ENCODE peak calls at places on chromosomes 5 and 9, in six cellular contexts. B, S, W, P, Z and X are unnamed samples.
A peak's percentile ranks its signal among the peaks of the same experiment; 100 is the strongest.

GRCh38 chr5:138972230-138972629 is 97.1 kb upstream of the LRRTM2 start:
- DNase-seq in Z (no peak), S (no peak), P (no peak), W (no peak), B (no peak), X (no peak)

GRCh38 chr9:70588999-70589398 is 174.5 kb upstream of the KLF9 start:
- DNase-seq in S (no peak), P (no peak), B (no peak), Z (no peak), W (no peak), X (no peak)

GRCh38 chr9:69122086-69122390 is 52.0 kb upstream of the TJP2 start:
- DNase-seq in W (peak; percentile 29), P (peak; percentile 51), B (no peak), S (no peak), Z (no peak), X (peak; percentile 49)

GRCh38 chr5:141605523-141606277 is 13.1 kb downstream of the DIAPH1 start:
- DNase-seq in S (no peak), W (no peak), P (peak; percentile 20), B (no peak), Z (peak; percentile 87), X (peak; percentile 17)

GRCh38 chr5:173318881-173319609 is 9.2 kb downstream of the STC2 start:
- DNase-seq in Z (no peak), B (no peak), P (no peak), S (no peak), W (no peak), X (no peak)

GRCh38 chr5:151040211-151040747 is 19.9 kb downstream of the GPX3 start:
- DNase-seq in Z (no peak), P (no peak), B (no peak), S (no peak), W (peak; percentile 78), X (no peak)

GRCh38 chr5:111859533-111860270 is 102.7 kb upstream of the NREP start:
- DNase-seq in B (no peak), P (no peak), W (no peak), Z (no peak), S (no peak), X (no peak)

GRCh38 chr9:123712399-123712798 is 217.5 kb downstream of the DENND1A start:
- DNase-seq in B (no peak), S (no peak), W (no peak), Z (no peak), P (no peak), X (no peak)

GRCh38 chr9:9091387-9091786 is 1291.8 kb upstream of the DMAC1 start:
- DNase-seq in Z (no peak), B (no peak), S (no peak), P (no peak), W (no peak), X (no peak)

GRCh38 chr5:126868961-126869451 is 92.1 kb downstream of the LMNB1 start:
- DNase-seq in W (no peak), S (no peak), P (peak; percentile 37), Z (no peak), B (no peak), X (peak; percentile 31)

GRCh38 chr9:109349431-109349846 is 28.6 kb upstream of the EPB41L4B start:
- DNase-seq in B (no peak), S (no peak), Z (no peak), P (no peak), W (no peak), X (no peak)

GRCh38 chr9:125409637-125410521 is 148.3 kb downstream of the GAPVD1 start:
- DNase-seq in S (no peak), P (peak; percentile 87), W (peak; percentile 48), Z (no peak), B (peak; percentile 92), X (no peak)

GRCh38 chr9:4530375-4530774 is 40.1 kb downstream of the SLC1A1 start:
- DNase-seq in P (no peak), W (no peak), S (no peak), B (no peak), Z (peak; percentile 57), X (no peak)

GRCh38 chr5:67319935-67320725 is 123.5 kb upstream of the CD180 start:
- DNase-seq in B (no peak), P (no peak), W (no peak), Z (no peak), S (no peak), X (no peak)

GRCh38 chr5:133381571-133382365 is 230.6 kb downstream of the FSTL4 start:
- DNase-seq in W (no peak), B (no peak), P (no peak), Z (no peak), S (no peak), X (no peak)

GRCh38 chr5:149731617-149732400 is 1.7 kb downstream of the PPARGC1B start:
- DNase-seq in Z (peak; percentile 62), S (peak; percentile 68), P (peak; percentile 79), W (no peak), B (peak; percentile 77), X (peak; percentile 68)

GRCh38 chr5:146825033-146825432 is 53.5 kb downstream of the PPP2R2B start:
- DNase-seq in S (no peak), P (no peak), W (peak; percentile 6), B (no peak), Z (no peak), X (no peak)

GRCh38 chr9:69951411-69951810 is 92.2 kb upstream of the MAMDC2 start:
- DNase-seq in B (no peak), W (no peak), S (no peak), P (no peak), Z (no peak), X (no peak)

GRCh38 chr5:175336781-175337180 is 107.2 kb downstream of the DRD1 start:
- DNase-seq in B (no peak), S (no peak), W (no peak), P (no peak), Z (no peak), X (no peak)

GRCh38 chr9:111798786-111799185 is 4.0 kb upstream of the SHOC1 start:
- DNase-seq in S (no peak), P (no peak), B (no peak), W (no peak), Z (no peak), X (no peak)

GRCh38 chr5:74040065-74040551 is 414.1 kb downstream of the ARHGEF28 start:
- DNase-seq in S (no peak), P (no peak), W (no peak), B (no peak), Z (no peak), X (no peak)

GRCh38 chr5:41925555-41925946 is 470 bp downstream of the FBXO4 start:
- DNase-seq in P (no peak), Z (no peak), W (peak; percentile 39), S (no peak), B (peak; percentile 69), X (peak; percentile 13)

GRCh38 chr5:41924526-41924871 is 582 bp upstream of the FBXO4 start:
- DNase-seq in Z (no peak), B (no peak), P (no peak), S (no peak), W (no peak), X (no peak)

GRCh38 chr5:41927604-41928003 is 2.5 kb downstream of the FBXO4 start:
- DNase-seq in P (no peak), W (no peak), B (no peak), S (no peak), Z (no peak), X (no peak)

GRCh38 chr5:41921874-41922273 is 3.2 kb upstream of the FBXO4 start:
- DNase-seq in P (no peak), S (no peak), W (no peak), Z (no peak), B (no peak), X (no peak)

GRCh38 chr5:41924872-41925554 is at the start of gene FBXO4:
- DNase-seq in B (peak; percentile 80), P (peak; percentile 49), W (peak; percentile 71), Z (peak; percentile 63), S (peak; percentile 15), X (peak; percentile 60)
- TF ChIP-seq POLR2A in B (peak; percentile 94), P (peak; percentile 86), W (peak; percentile 82), Z (peak; percentile 96), S (peak; percentile 80), X (peak; percentile 92)

GRCh38 chr5:169106906-169107305 is 194.0 kb downstream of the SLIT3 start:
- DNase-seq in P (no peak), B (no peak), Z (no peak), S (no peak), W (no peak), X (no peak)

GRCh38 chr5:169100735-169101075 is 200.2 kb downstream of the SLIT3 start:
- DNase-seq in P (no peak), W (no peak), B (no peak), S (no peak), Z (no peak), X (no peak)

GRCh38 chr5:169101966-169102365 is 199.0 kb downstream of the SLIT3 start:
- DNase-seq in P (no peak), S (no peak), B (no peak), Z (no peak), W (no peak), X (no peak)

GRCh38 chr5:169099801-169100734 is 200.9 kb downstream of the SLIT3 start:
- DNase-seq in S (no peak), P (no peak), W (no peak), B (no peak), Z (no peak), X (no peak)

GRCh38 chr5:169103586-169104174 is 197.3 kb downstream of the SLIT3 start:
- DNase-seq in P (no peak), S (no peak), B (no peak), W (no peak), Z (no peak), X (no peak)
- TF ChIP-seq POLR2AphosphoS5 in P (no peak), S (no peak), B (no peak), W (no peak), Z (no peak), X (no peak)

DNA sequence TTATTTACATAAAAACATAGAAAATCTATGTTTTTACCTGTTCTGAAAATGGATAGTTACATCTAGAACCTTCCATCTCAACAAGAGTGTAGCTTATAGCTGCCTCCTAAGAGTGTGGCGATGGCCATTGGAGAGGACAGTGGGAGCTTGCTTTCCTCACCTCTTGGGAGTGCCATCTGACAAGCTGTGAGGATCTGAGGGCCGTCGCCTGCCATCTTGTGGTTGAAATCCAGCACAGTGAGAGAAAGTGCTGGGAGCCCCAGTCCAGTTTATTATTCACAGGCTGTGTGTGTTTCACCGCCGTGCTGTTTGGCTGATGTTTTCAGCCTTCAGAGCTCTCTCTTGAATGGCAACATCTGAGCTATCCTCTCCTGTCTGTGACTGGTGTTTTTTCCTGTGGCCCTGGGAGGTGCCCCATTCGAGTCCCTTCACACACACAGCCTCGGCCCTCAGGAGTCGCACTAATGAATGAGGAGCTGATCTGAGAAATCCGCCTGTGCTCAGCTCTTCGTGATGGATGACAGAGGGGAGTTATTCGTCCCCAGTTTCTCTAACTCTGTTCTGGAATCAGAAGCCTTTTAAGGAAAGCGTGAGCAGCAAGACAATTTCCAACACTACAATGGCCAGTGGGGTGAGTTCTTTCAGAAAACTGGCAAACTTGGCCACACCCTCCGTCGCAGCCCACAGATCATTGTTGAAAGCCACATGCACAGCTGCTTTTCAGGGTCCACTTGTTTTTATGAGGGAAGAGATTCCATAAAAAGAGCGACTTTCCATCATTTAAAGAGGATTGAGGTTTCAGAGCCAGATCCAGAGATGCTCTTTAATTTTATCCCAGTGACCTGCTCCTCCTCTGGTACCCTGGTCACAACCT is 170.3 kb downstream of the PDZD2 start:
- DNase-seq in Z (no peak), B (peak; percentile 46), S (peak; percentile 49), P (peak; percentile 46), W (peak; percentile 52), X (peak; percentile 40)
- TF ChIP-seq TAF1 in Z (no peak), B (no peak), S (no peak), P (no peak), W (no peak), X (no peak)

DNA sequence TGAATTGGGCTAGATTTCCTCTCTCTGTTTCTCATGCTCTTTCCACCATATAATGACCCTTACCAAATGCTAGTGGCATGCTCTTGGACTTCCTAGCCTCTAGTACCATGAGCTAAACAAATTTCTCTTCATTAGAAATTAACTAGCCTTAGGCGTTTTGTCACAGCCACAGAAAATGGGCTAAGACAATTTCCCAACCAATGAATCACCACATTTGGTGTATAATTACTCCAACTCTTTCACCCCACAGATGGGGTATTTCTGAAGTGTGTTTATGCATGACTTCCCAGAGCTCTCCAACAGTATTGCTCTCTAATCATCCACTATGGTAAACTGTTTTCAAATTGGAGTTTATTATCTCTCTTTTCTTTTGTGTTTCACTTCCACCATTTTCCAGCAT is 1041.1 kb upstream of the COX7C start:
- DNase-seq in W (no peak), B (no peak), Z (no peak), P (no peak), S (no peak), X (no peak)
- TF ChIP-seq POLR2A in W (no peak), B (no peak), Z (no peak), P (no peak), S (no peak), X (no peak)